ENCODE peak calls at places on chromosomes 2 and 18, in seven cellular contexts. L is brain microvascular endothelial cell, Y is breast epithelium, V is PC-3, Z is transverse colon, O is tibial nerve, R is gastrocnemius medialis. N is an unnamed sample. For H3K36me3, the result is how much of the 10 kb centered on the place peaks cover.

GRCh38 chr2:239312081-239312501 is 88.7 kb downstream of the HDAC4 start:
- DNase-seq in L (no peak), Y (peak), V (no peak), Z (peak), O (no peak), R (no peak), N (no peak)

GRCh38 chr2:26245810-26246209 is 1.1 kb downstream of the HADHB start:
- DNase-seq in L (no peak), Y (no peak), V (peak), Z (no peak), O (no peak), R (no peak), N (no peak)

GRCh38 chr2:134454931-134455330 is 201.1 kb downstream of the MGAT5 start:
- DNase-seq in L (no peak), Y (no peak), V (no peak), Z (no peak), O (no peak), R (no peak), N (no peak)

GRCh38 chr2:140454717-140455116 is 1674.5 kb upstream of the NXPH2 start:
- DNase-seq in L (peak), Y (no peak), V (peak), Z (no peak), O (no peak), R (no peak), N (no peak)

GRCh38 chr2:240590681-240591111 is 4.2 kb downstream of the CAPN10 start:
- DNase-seq in L (no peak), Y (no peak), V (no peak), Z (no peak), O (no peak), R (no peak), N (no peak)

GRCh38 chr18:903703-904102 is 968 bp upstream of the ADCYAP1 start:
- DNase-seq in L (peak), Y (no peak), V (peak), Z (no peak), O (no peak), R (no peak), N (no peak)

GRCh38 chr2:112627060-112628040 is 18.4 kb upstream of the SLC20A1 start:
- DNase-seq in L (peak), Y (peak), V (peak), Z (no peak), O (no peak), R (peak), N (no peak)

GRCh38 chr2:189056200-189057106 is 82.3 kb downstream of the COL3A1 start:
- DNase-seq in L (no peak), Y (no peak), V (no peak), Z (no peak), O (no peak), R (no peak), N (no peak)

GRCh38 chr2:112884869-112885502 is 26.0 kb upstream of the IL37 start:
- DNase-seq in L (peak), Y (no peak), V (peak), Z (peak), O (no peak), R (no peak), N (peak)

GRCh38 chr18:48817021-48817461 is 133.7 kb downstream of the SMAD7 start:
- DNase-seq in L (no peak), Y (no peak), V (no peak), Z (peak), O (no peak), R (no peak), N (no peak)

GRCh38 chr2:38261569-38262513 is 115.2 kb downstream of the ATL2 start:
- DNase-seq in L (no peak), Y (no peak), V (no peak), Z (no peak), O (no peak), R (no peak), N (no peak)

GRCh38 chr2:175175320-175175719 is 6.2 kb downstream of the ATP5MC3 start:
- DNase-seq in L (no peak), Y (no peak), V (no peak), Z (no peak), O (no peak), R (no peak), N (no peak)

GRCh38 chr2:175180701-175181103 is 808 bp downstream of the ATP5MC3 start:
- DNase-seq in L (no peak), Y (peak), V (peak), Z (peak), O (no peak), R (peak), N (peak)

GRCh38 chr2:175176624-175177023 is 4.9 kb downstream of the ATP5MC3 start:
- DNase-seq in L (no peak), Y (no peak), V (no peak), Z (no peak), O (no peak), R (no peak), N (no peak)

GRCh38 chr2:175170679-175171304 is 2.8 kb upstream of the ATF2 start:
- DNase-seq in L (no peak), Y (no peak), V (no peak), Z (no peak), O (no peak), R (no peak), N (no peak)

DNA sequence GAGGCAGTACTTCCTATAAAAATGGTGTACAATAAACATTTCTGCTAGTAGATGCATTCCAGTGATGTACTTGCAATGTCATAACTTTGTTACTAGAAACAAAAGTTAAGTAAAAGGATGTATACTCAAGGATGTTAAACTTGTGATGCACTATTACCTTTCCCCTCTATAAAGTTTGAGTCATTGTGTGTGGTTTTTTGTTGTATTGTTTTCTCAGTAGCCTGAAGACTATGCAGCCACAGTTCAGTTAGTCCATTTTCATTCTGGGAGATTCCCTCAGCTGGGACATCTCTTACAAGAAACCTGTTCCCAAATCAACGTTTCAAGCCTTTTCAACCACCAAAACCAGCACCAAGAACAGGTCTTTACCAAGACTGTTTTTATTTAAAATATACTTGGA is 5.6 kb downstream of the ATP5MC3 start:
- DNase-seq in L (no peak), Y (no peak), V (peak), Z (no peak), O (no peak), R (no peak), N (no peak)
- H3K36me3 ChIP-seq in L (under half), Y (under half), V (under half), Z (under half), O (under half), R (under half), N (under half)

DNA sequence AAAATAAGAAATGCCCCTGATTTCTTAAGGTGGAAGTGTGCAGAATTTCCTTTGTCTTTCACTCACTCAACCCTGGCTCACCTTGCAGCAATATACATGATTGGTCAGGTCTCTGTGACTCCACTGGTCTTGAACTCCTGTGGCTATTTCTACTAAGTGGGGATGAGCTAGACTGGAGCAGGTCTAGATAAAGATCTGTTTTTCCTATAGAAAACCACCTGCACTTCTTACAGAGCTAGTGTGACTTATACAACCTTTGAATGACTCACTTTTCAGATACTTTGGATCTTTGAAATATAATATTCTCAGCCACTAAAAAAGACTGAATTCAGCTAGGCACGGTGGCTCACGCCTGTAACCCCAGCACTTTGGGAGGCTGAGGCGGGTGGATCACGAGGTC is 98.5 kb upstream of the KCTD1 start:
- DNase-seq in L (no peak), Y (no peak), V (peak), Z (no peak), O (no peak), R (no peak), N (no peak)
- H3K4me3 ChIP-seq in L (no peak), Y (no peak), V (no peak), Z (no peak), O (no peak), R (no peak), N (no peak)

DNA sequence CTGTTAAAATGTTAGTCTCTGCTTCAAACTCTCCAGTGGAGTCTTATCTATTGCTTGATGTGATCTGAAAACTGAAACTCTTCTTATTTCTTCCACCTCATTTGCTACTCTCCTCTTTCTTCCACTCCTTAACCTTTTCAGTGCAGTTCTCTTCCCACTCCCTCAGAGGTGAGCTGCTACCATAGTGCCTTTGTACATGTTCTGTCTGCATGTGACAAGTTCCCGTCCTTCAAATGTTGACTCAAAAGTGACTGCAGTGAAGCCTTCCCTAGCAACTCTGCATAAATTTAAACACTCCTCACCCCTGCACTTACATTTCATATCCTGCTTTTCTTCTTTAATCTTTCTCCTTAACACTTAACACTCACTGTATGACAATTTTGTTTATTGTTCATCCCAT is 12.1 kb downstream of the SGO2 start:
- DNase-seq in L (no peak), Y (no peak), V (no peak), Z (no peak), O (no peak), R (no peak), N (no peak)
- H3K36me3 ChIP-seq in L (under half), Y (under half), V (half or more), Z (under half), O (under half), R (under half), N (under half)

GRCh38 chr18:63402246-63403164 is 19.8 kb downstream of the VPS4B start:
- DNase-seq in L (no peak), Y (no peak), V (peak), Z (no peak), O (no peak), R (no peak), N (no peak)

GRCh38 chr18:63394954-63395353 is 27.3 kb downstream of the VPS4B start:
- DNase-seq in L (no peak), Y (no peak), V (no peak), Z (no peak), O (no peak), R (no peak), N (no peak)

GRCh38 chr18:63399300-63399699 is 23.0 kb downstream of the VPS4B start:
- DNase-seq in L (no peak), Y (no peak), V (no peak), Z (no peak), O (no peak), R (no peak), N (no peak)

GRCh38 chr18:63395503-63395902 is 26.8 kb downstream of the VPS4B start:
- DNase-seq in L (no peak), Y (no peak), V (no peak), Z (no peak), O (no peak), R (no peak), N (no peak)

DNA sequence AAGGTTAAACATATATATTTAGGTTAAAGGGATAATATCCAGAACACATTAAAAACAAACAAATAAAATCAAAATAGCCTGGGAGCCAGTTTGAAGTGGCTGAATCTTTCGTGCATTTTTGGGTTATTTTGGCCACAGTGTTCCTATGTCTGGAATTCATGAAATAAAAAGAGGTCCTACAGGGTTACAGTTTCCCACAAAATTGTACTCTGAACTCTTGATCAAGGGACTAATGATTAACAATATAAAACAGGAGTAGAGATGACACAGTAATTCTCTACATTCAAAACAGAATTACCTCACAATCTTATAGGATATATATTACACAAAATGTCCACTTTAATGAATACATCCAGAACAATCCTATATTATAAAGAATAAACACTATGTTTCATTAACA is 24.9 kb downstream of the VPS4B start:
- DNase-seq in L (no peak), Y (no peak), V (no peak), Z (no peak), O (no peak), R (no peak), N (no peak)
- H3K4me3 ChIP-seq in L (no peak), Y (no peak), V (no peak), Z (no peak), O (no peak), R (no peak), N (no peak)

N was measured in CD8-positive, alpha-beta T cell.